ENCODE peak calls at places on chromosome 7, in four cellular contexts. E, B, O and K are unnamed samples.

GRCh38 chr7:99292127-99292526 is 19.5 kb downstream of the MYH16 start:
- DNase-seq in E (no peak), B (no peak), O (no peak), K (no peak)

GRCh38 chr7:4835398-4836205 is 26.2 kb downstream of the PAPOLB start:
- DNase-seq in E (no peak), B (no peak), O (no peak), K (no peak)

GRCh38 chr7:17963281-17963680 is 23.0 kb upstream of the SNX13 start:
- DNase-seq in E (no peak), B (no peak), O (peak), K (no peak)

GRCh38 chr7:149422065-149422913 is 38.6 kb downstream of the ZNF777 start:
- DNase-seq in E (peak), B (peak), O (peak), K (peak)

GRCh38 chr7:107980171-107980570 is 22.8 kb downstream of the LAMB1 start:
- DNase-seq in E (no peak), B (no peak), O (no peak), K (no peak)

GRCh38 chr7:96349572-96349971 is 27.7 kb upstream of the SLC25A13 start:
- DNase-seq in E (no peak), B (no peak), O (no peak), K (no peak)

GRCh38 chr7:98420966-98421612 is 20.2 kb upstream of the BAIAP2L1 start:
- DNase-seq in E (peak), B (peak), O (no peak), K (peak)

GRCh38 chr7:44189286-44189992 is at the start of gene GCK:
- DNase-seq in E (no peak), B (no peak), O (no peak), K (peak)

GRCh38 chr7:43674559-43675436 is 54.5 kb downstream of the COA1 start:
- DNase-seq in E (no peak), B (no peak), O (peak), K (no peak)

GRCh38 chr7:43658718-43659548 is 70.4 kb downstream of the COA1 start:
- DNase-seq in E (no peak), B (no peak), O (peak), K (no peak)

GRCh38 chr7:17062433-17063383 is 180.9 kb upstream of the AGR3 start:
- DNase-seq in E (no peak), B (no peak), O (peak), K (no peak)

GRCh38 chr7:47461161-47461560 is 120.8 kb downstream of the TNS3 start:
- DNase-seq in E (no peak), B (no peak), O (peak), K (no peak)

GRCh38 chr7:17988136-17988535 is 39.5 kb downstream of the PRPS1L1 start:
- DNase-seq in E (no peak), B (no peak), O (no peak), K (no peak)

GRCh38 chr7:86667732-86668131 is 24.0 kb downstream of the GRM3 start:
- DNase-seq in E (peak), B (no peak), O (no peak), K (peak)

GRCh38 chr7:2542011-2542923 is 13.1 kb downstream of the BRAT1 start:
- DNase-seq in E (no peak), B (no peak), O (no peak), K (no peak)

GRCh38 chr7:80128918-80129317 is 5.7 kb upstream of the GNAI1 start:
- DNase-seq in E (no peak), B (no peak), O (no peak), K (no peak)

GRCh38 chr7:1754345-1754908 is 84.3 kb downstream of the ELFN1 start:
- DNase-seq in E (no peak), B (no peak), O (no peak), K (no peak)

GRCh38 chr7:158432369-158433270 is 155.0 kb downstream of the PTPRN2 start:
- DNase-seq in E (no peak), B (no peak), O (no peak), K (no peak)

GRCh38 chr7:26102176-26102575 is 49.8 kb upstream of the NFE2L3 start:
- DNase-seq in E (no peak), B (no peak), O (no peak), K (peak)

GRCh38 chr7:30352169-30352568 is 67.8 kb downstream of the ZNRF2 start:
- DNase-seq in E (no peak), B (no peak), O (no peak), K (no peak)

GRCh38 chr7:1043552-1044188 is 676 bp upstream of the GPR146 start:
- DNase-seq in E (no peak), B (no peak), O (no peak), K (no peak)

GRCh38 chr7:42170724-42171123 is 66.3 kb downstream of the GLI3 start:
- DNase-seq in E (no peak), B (no peak), O (peak), K (no peak)

GRCh38 chr7:55086413-55087201 is 67.8 kb downstream of the EGFR start:
- DNase-seq in E (no peak), B (no peak), O (peak), K (no peak)

GRCh38 chr7:39746162-39746782 is 122.9 kb downstream of the RALA start:
- DNase-seq in E (peak), B (peak), O (peak), K (peak)

GRCh38 chr7:40095695-40096327 is 38.6 kb downstream of the MPLKIP start:
- DNase-seq in E (no peak), B (no peak), O (no peak), K (no peak)

GRCh38 chr7:152615052-152615741 is 60.7 kb downstream of the XRCC2 start:
- DNase-seq in E (no peak), B (no peak), O (no peak), K (no peak)

GRCh38 chr7:142745091-142745635 is 4.1 kb upstream of the PRSS1 start:
- DNase-seq in E (no peak), B (no peak), O (peak), K (no peak)

GRCh38 chr7:133794490-133794889 is 332.6 kb upstream of the LRGUK start:
- DNase-seq in E (no peak), B (no peak), O (peak), K (no peak)

GRCh38 chr7:112009081-112009480 is 197.1 kb downstream of the DOCK4 start:
- DNase-seq in E (no peak), B (no peak), O (peak), K (no peak)

GRCh38 chr7:99409192-99409572 is 413 bp downstream of the BUD31 start:
- DNase-seq in E (no peak), B (no peak), O (no peak), K (peak)

GRCh38 chr7:130191791-130192190 is 13.4 kb downstream of the TMEM209 start:
- DNase-seq in E (no peak), B (no peak), O (no peak), K (no peak)
- H3K56ac ChIP-seq in E (no peak), B (no peak), O (no peak), K (no peak)

DNA sequence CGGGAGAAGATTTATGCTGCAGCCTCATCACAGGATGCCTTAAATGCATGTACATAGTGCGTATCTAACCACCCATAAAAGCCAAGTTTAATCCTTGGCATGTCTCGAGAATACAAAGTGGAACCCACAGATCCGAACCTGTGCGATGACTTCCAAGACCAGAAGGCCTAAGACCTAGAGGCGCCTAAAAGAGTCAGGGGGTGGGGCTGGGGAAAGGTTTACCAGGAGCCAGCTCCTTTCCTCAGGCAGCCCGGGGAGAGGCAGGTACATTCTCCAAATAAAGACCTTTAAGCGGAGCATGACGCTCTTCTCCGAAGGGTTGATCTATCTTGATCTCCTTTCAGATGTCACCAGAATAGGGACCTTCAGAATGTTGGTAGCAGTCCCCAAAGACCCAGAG is 9.7 kb downstream of the SP8 start:
- DNase-seq in E (peak), B (peak), O (no peak), K (peak)
- H3K56ac ChIP-seq in E (no peak), B (no peak), O (no peak), K (peak)

DNA sequence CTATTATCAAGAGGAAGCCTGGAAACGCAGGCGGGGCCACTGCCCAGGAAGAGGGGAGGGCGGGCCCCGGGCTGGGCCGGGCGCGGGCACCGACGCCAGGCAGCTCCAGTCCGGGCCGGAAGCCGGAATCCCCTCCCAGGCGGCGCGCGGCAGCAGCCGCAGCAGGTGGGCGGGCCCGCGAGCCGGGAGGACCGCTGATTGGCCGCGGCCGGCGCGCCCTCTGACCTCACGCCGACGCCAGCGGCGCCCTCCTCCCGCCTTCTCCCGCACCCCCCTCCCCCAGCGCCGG is 438 bp downstream of the BCL7B start:
- DNase-seq in E (peak), B (peak), O (peak), K (peak)
- H3K56ac ChIP-seq in E (no peak), B (no peak), O (no peak), K (peak)

GRCh38 chr7:137848095-137848494 is 1.3 kb upstream of the DGKI start:
- DNase-seq in E (no peak), B (no peak), O (no peak), K (no peak)

GRCh38 chr7:137846588-137847417 is at the start of gene DGKI:
- DNase-seq in E (peak), B (peak), O (no peak), K (peak)

GRCh38 chr7:137850586-137850985 is 3.8 kb upstream of the DGKI start:
- DNase-seq in E (no peak), B (no peak), O (peak), K (no peak)

GRCh38 chr7:137844690-137845425 is 1.9 kb downstream of the DGKI start:
- DNase-seq in E (no peak), B (no peak), O (no peak), K (no peak)

DNA sequence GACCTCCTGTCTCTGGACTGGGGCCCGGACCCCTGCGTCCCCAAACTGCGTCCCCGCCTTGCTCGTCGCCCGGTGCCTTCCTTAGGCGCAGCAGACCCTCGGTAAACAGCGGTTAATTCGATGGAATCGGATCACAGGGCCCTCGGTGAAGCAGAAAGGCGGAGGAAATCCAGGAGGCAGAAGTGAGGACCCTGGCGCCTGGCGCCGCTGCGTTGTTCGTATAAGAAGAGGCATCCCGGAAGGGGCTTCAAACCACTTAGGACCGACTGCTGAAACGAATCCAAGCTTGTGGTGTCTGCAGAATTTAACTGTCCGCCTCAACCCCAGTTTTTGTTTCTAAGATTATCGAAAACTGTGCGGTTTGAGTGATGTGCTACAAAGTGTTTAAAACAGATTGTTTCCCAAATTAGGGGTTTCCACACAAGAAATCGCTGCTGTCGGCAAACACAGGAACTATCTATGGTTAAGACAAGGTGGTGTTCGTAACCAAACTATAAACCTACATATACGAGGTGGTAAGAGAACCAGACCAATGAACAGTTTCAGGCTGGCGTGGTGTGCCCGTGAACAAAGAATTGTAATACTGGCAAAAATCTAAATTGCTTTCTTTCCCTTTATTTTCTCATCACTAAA is 760 bp upstream of the DGKI start:
- DNase-seq in E (peak), B (peak), O (no peak), K (peak)
- H3K56ac ChIP-seq in E (no peak), B (no peak), O (no peak), K (peak)

DNA sequence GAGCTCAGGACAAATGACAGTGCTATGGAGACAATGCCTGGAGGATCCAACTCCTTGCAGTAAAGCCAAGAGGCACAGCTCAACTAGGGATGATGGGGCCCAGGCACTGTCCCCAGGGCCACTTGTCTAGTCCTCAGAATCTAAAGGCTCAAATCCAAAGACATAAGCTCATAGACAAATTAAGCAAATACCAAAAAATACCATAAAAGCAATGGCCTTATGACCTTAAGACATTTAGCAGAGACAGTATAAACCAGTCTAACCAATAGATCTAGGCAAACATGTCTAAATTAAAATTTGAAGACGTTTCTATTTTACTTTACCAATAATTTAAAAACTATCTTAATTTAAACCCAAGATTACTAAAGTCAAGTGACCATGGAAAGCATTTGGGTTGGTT is 14.8 kb upstream of the MKLN1 start:
- DNase-seq in E (no peak), B (no peak), O (no peak), K (no peak)
- H3K56ac ChIP-seq in E (no peak), B (no peak), O (no peak), K (no peak)

DNA sequence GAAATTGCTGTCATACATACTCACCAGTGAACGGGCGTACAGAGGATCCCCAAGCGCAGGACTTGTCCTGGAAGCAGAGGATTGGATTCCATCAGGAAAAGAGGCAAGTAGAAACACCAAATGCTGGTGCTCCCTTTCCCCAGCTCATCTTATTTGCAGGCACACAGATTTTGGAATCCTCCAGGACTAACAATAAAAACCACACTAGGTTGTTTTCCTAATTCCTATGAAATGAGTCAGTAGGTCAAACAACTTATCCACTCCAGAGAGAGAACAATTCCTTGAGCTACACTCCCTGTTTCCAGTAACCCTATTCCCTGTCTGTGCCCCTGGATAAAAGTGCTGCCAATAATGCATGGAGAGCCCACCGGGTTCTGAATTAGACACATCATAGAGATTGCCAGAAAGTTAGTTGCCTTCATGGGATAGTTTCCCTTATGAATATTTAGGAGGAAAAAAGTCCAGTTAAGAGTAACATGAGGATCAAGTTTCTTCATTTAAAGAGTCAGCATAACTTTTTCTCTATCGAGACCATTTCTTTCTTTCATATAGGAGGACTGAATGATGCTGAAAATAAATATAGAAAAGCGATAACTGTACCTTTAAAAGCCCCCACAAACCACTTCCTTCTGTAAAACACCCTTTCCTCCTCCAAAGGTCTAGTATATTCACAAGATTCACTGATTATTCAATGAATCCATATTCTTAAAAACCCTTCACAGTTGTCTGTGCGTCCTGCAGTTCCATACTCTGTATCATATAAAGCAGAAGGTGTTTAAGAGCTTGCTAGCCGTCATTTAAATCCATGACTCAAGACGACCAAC is 178.3 kb upstream of the KLF14 start:
- DNase-seq in E (no peak), B (no peak), O (peak), K (peak)
- H3K56ac ChIP-seq in E (no peak), B (no peak), O (peak), K (no peak)

GRCh38 chr7:81439591-81439990 is 330.3 kb downstream of the HGF start:
- DNase-seq in E (no peak), B (no peak), O (peak), K (no peak)
- H3K56ac ChIP-seq in E (no peak), B (no peak), O (no peak), K (no peak)